ENCODE peak calls at places on chromosomes 3 and 15, in five cellular contexts. A is heart left ventricle, N is IMR-90, V is spleen, S is A549. Q is an unnamed sample.

GRCh38 chr3:31522152-31522551 is 10.6 kb upstream of the STT3B start:
- DNase-seq in A (no peak), N (no peak), V (no peak), S (no peak), Q (no peak)

GRCh38 chr3:33256249-33256648 is 21.0 kb upstream of the FBXL2 start:
- DNase-seq in A (no peak), N (no peak), V (no peak), S (no peak), Q (no peak)

GRCh38 chr3:126481808-126482502 is 6.3 kb upstream of the ZXDC start:
- DNase-seq in A (peak), N (peak), V (peak), S (no peak), Q (no peak)

GRCh38 chr3:45922039-45922326 is 21.3 kb upstream of the CXCR6 start:
- DNase-seq in A (no peak), N (no peak), V (no peak), S (no peak), Q (no peak)

GRCh38 chr15:46266691-46267090 is 631.9 kb downstream of the SQOR start:
- DNase-seq in A (no peak), N (no peak), V (no peak), S (no peak), Q (no peak)

GRCh38 chr3:127697531-127698240 is 24.9 kb downstream of the ABTB1 start:
- DNase-seq in A (peak), N (peak), V (peak), S (peak), Q (peak)

GRCh38 chr15:57667171-57667924 is 39.2 kb upstream of the POLR2M start:
- DNase-seq in A (no peak), N (peak), V (no peak), S (peak), Q (no peak)

GRCh38 chr3:33889394-33890039 is 91.1 kb downstream of the PDCD6IP start:
- DNase-seq in A (no peak), N (no peak), V (no peak), S (no peak), Q (no peak)

GRCh38 chr15:77387355-77388105 is 32.4 kb downstream of the PEAK1 start:
- DNase-seq in A (no peak), N (peak), V (no peak), S (no peak), Q (no peak)

GRCh38 chr3:175664911-175665310 is 805.8 kb downstream of the NAALADL2 start:
- DNase-seq in A (no peak), N (no peak), V (no peak), S (no peak), Q (no peak)

GRCh38 chr3:134369861-134370596 is 4.2 kb downstream of the AMOTL2 start:
- DNase-seq in A (no peak), N (no peak), V (peak), S (no peak), Q (no peak)

GRCh38 chr3:42572278-42572677 is 9.5 kb downstream of the SEC22C start:
- DNase-seq in A (no peak), N (peak), V (no peak), S (peak), Q (peak)

GRCh38 chr15:91070872-91071271 is 29.2 kb upstream of the SV2B start:
- DNase-seq in A (no peak), N (no peak), V (no peak), S (no peak), Q (no peak)

GRCh38 chr3:86774082-86774691 is 216.8 kb downstream of the VGLL3 start:
- DNase-seq in A (no peak), N (peak), V (no peak), S (peak), Q (no peak)

DNA sequence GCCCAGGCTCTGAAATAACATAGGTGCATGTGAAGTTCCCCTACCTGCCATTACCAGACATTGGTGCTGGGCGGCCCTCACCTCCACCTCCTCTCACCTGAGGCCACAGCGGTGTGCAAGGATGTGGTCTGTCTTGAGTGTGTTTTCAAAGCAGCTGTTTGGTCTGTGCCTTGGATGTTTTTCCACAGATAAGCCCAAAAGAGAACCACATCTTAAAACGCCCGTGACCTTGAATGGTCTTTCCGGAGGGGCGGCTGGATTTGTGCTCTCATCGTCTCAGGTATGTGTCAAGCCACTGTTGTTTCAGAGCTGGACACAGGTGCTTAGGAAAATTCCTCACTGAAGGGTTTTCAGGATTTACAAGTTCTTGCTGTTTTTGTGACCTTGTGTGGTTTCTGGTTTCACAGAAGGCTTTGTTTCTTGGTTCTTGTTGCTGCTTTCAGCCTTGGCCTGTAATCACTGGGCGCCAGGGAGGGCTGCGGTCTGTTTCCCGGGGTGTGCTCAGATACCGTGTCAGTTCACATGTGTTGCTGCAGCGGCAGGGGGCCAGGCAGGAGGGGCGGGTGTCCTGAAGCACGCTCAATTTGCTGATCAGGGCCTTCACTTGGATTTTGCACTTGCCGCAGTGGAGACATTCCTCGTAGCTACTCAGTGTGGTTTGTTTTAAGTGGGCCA is 128.4 kb downstream of the IGF1R start:
- DNase-seq in A (peak), N (peak), V (peak), S (no peak), Q (no peak)
- TF ChIP-seq POLR2A in A (no peak), N (no peak), V (peak), S (no peak), Q (no peak)

DNA sequence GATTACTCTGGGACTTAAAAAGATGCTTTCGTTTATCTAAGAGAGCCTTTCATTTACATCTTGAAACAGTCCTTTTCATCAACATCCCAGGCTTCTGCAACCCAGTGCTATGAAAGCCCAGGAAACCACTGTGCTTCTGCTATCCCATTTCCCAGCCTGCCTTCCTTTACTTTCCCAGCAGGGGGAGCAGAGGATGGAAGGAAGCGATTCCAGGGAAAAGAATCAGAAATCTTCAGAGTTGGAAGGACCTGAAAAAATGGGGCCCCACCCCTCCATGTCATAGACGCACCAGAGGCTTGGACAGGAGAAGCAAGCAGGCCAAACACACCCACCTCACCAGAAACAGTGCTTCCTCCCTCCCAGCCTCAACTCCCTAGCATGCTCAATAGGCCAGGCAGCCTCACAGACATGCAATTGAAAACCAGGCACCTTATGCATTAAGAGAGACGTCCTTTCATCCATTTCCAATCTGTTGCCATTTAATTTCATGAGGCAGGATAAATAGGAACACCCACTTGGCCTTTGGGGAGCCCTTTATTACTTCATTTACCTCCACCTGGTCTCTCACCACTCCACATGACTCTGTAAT is 584.1 kb downstream of the NTRK3 start:
- DNase-seq in A (no peak), N (peak), V (no peak), S (peak), Q (no peak)
- TF ChIP-seq CTCF in A (peak), N (peak), V (peak), S (peak), Q (peak)

GRCh38 chr15:53212785-53213184 is 422.6 kb upstream of the ONECUT1 start:
- DNase-seq in A (no peak), N (no peak), V (no peak), S (no peak), Q (no peak)
- TF ChIP-seq POLR2A in A (no peak), N (no peak), V (no peak), S (no peak), Q (no peak)

GRCh38 chr15:63010386-63010785 is 32.2 kb upstream of the TPM1 start:
- DNase-seq in A (no peak), N (no peak), V (no peak), S (no peak), Q (no peak)

GRCh38 chr15:63008333-63009049 is 34.1 kb upstream of the TPM1 start:
- DNase-seq in A (no peak), N (no peak), V (no peak), S (no peak), Q (no peak)

GRCh38 chr15:63012444-63012843 is 30.1 kb upstream of the TPM1 start:
- DNase-seq in A (no peak), N (no peak), V (no peak), S (no peak), Q (no peak)

GRCh38 chr15:63013052-63013808 is 29.3 kb upstream of the TPM1 start:
- DNase-seq in A (no peak), N (peak), V (no peak), S (no peak), Q (no peak)

GRCh38 chr15:63010920-63011693 is 31.4 kb upstream of the TPM1 start:
- DNase-seq in A (no peak), N (no peak), V (no peak), S (no peak), Q (no peak)
- TF ChIP-seq CTCF in A (no peak), N (no peak), V (no peak), S (no peak), Q (no peak)

GRCh38 chr15:79970921-79971434 is at the start of gene BCL2A1:
- DNase-seq in A (no peak), N (peak), V (peak), S (peak), Q (no peak)
- TF ChIP-seq POLR2A in A (no peak), N (no peak), V (peak), S (no peak), Q (no peak)

GRCh38 chr15:52261498-52262242 is 33.9 kb downstream of the MYO5C start:
- DNase-seq in A (peak), N (peak), V (peak), S (peak), Q (peak)
- TF ChIP-seq CTCF in A (no peak), N (no peak), V (peak), S (no peak), Q (no peak)